ENCODE peak calls at places on chromosomes 5 and 9, in five cellular contexts. Q, G, K, A and M are unnamed samples.

GRCh38 chr9:109289186-109289585 is 31.7 kb downstream of the EPB41L4B start:
- DNase-seq in Q (no peak), G (no peak), K (no peak), A (no peak), M (no peak)

GRCh38 chr5:14302343-14302742 is 159.2 kb downstream of the TRIO start:
- DNase-seq in Q (no peak), G (no peak), K (no peak), A (no peak), M (no peak)

GRCh38 chr5:149938791-149939358 is 5.7 kb downstream of the PDE6A start:
- DNase-seq in Q (no peak), G (no peak), K (peak), A (peak), M (no peak)

GRCh38 chr9:1458503-1458902 is 408.3 kb downstream of the DMRT2 start:
- DNase-seq in Q (no peak), G (no peak), K (peak), A (no peak), M (no peak)

GRCh38 chr5:33794550-33795300 is 97.1 kb downstream of the ADAMTS12 start:
- DNase-seq in Q (no peak), G (no peak), K (peak), A (no peak), M (no peak)

GRCh38 chr5:93581738-93582414 is 857 bp upstream of the NR2F1-AS1 start:
- DNase-seq in Q (no peak), G (no peak), K (peak), A (no peak), M (no peak)

GRCh38 chr9:113624721-113625120 is 161.2 kb downstream of the RGS3 start:
- DNase-seq in Q (no peak), G (no peak), K (peak), A (peak), M (no peak)

GRCh38 chr5:178983728-178984127 is 11.4 kb downstream of the GRM6 start:
- DNase-seq in Q (no peak), G (no peak), K (no peak), A (no peak), M (no peak)

GRCh38 chr5:180808461-180809000 is 5.9 kb upstream of the MGAT1 start:
- DNase-seq in Q (no peak), G (no peak), K (no peak), A (no peak), M (no peak)

GRCh38 chr9:93209097-93209496 is 25.2 kb downstream of the WNK2 start:
- DNase-seq in Q (no peak), G (peak), K (no peak), A (no peak), M (no peak)

GRCh38 chr9:34562136-34562745 is 27.3 kb downstream of the CNTFR start:
- DNase-seq in Q (peak), G (peak), K (no peak), A (peak), M (peak)

GRCh38 chr5:133400831-133401351 is 211.4 kb downstream of the FSTL4 start:
- DNase-seq in Q (no peak), G (no peak), K (no peak), A (peak), M (no peak)

GRCh38 chr5:122311888-122312669 is at the start of gene SNCAIP:
- DNase-seq in Q (no peak), G (peak), K (peak), A (peak), M (no peak)

GRCh38 chr9:75850459-75851200 is 39.8 kb upstream of the PCSK5 start:
- DNase-seq in Q (no peak), G (no peak), K (no peak), A (no peak), M (no peak)

GRCh38 chr5:135557034-135557838 is 21.5 kb upstream of the NEUROG1 start:
- DNase-seq in Q (no peak), G (peak), K (no peak), A (no peak), M (no peak)

GRCh38 chr5:35466746-35467145 is 150.9 kb upstream of the SPEF2 start:
- DNase-seq in Q (no peak), G (no peak), K (no peak), A (no peak), M (no peak)

GRCh38 chr9:93807166-93808013 is 147.8 kb downstream of the BARX1 start:
- DNase-seq in Q (no peak), G (no peak), K (no peak), A (no peak), M (no peak)

GRCh38 chr9:68654075-68654474 is 51.0 kb upstream of the PIP5K1B start:
- DNase-seq in Q (no peak), G (no peak), K (no peak), A (no peak), M (no peak)

GRCh38 chr5:135335031-135335828 is 63.8 kb downstream of the MACROH2A1 start:
- DNase-seq in Q (no peak), G (no peak), K (peak), A (no peak), M (no peak)

GRCh38 chr9:85404911-85405580 is 336.7 kb downstream of the AGTPBP1 start:
- DNase-seq in Q (no peak), G (no peak), K (no peak), A (no peak), M (no peak)

GRCh38 chr5:170552486-170553122 is 48.8 kb downstream of the KCNIP1 start:
- DNase-seq in Q (no peak), G (peak), K (peak), A (peak), M (no peak)

GRCh38 chr9:99778308-99778707 is 43.4 kb upstream of the NR4A3 start:
- DNase-seq in Q (no peak), G (no peak), K (peak), A (no peak), M (no peak)

GRCh38 chr5:10642367-10642766 is 78.5 kb downstream of the ANKRD33B start:
- DNase-seq in Q (no peak), G (no peak), K (no peak), A (no peak), M (no peak)

GRCh38 chr9:19992556-19992955 is 203.7 kb upstream of the SLC24A2 start:
- DNase-seq in Q (no peak), G (no peak), K (peak), A (no peak), M (no peak)

GRCh38 chr5:23269981-23270380 is 237.4 kb upstream of the PRDM9 start:
- DNase-seq in Q (no peak), G (no peak), K (no peak), A (no peak), M (no peak)

GRCh38 chr5:150286820-150287219 is 2.8 kb downstream of the CAMK2A start:
- DNase-seq in Q (peak), G (peak), K (no peak), A (no peak), M (peak)

GRCh38 chr9:79768199-79768598 is 196.4 kb downstream of the TLE4 start:
- DNase-seq in Q (no peak), G (no peak), K (no peak), A (no peak), M (no peak)

GRCh38 chr5:14061106-14061505 is 82.0 kb upstream of the TRIO start:
- DNase-seq in Q (no peak), G (no peak), K (no peak), A (no peak), M (no peak)

GRCh38 chr5:172113036-172113435 is 75.0 kb downstream of the STK10 start:
- DNase-seq in Q (no peak), G (no peak), K (peak), A (no peak), M (peak)

GRCh38 chr9:91659529-91660294 is 236.1 kb upstream of the NFIL3 start:
- DNase-seq in Q (peak), G (no peak), K (peak), A (no peak), M (no peak)

GRCh38 chr5:175659546-175660248 is 1.8 kb downstream of the HRH2 start:
- DNase-seq in Q (no peak), G (no peak), K (no peak), A (no peak), M (no peak)

GRCh38 chr5:175657593-175658271 is at the start of gene HRH2:
- DNase-seq in Q (no peak), G (no peak), K (peak), A (peak), M (no peak)

GRCh38 chr5:175656966-175657365 is 905 bp upstream of the HRH2 start:
- DNase-seq in Q (no peak), G (no peak), K (no peak), A (no peak), M (no peak)

GRCh38 chr5:175655411-175655810 is 2.5 kb upstream of the HRH2 start:
- DNase-seq in Q (no peak), G (no peak), K (no peak), A (no peak), M (no peak)

DNA sequence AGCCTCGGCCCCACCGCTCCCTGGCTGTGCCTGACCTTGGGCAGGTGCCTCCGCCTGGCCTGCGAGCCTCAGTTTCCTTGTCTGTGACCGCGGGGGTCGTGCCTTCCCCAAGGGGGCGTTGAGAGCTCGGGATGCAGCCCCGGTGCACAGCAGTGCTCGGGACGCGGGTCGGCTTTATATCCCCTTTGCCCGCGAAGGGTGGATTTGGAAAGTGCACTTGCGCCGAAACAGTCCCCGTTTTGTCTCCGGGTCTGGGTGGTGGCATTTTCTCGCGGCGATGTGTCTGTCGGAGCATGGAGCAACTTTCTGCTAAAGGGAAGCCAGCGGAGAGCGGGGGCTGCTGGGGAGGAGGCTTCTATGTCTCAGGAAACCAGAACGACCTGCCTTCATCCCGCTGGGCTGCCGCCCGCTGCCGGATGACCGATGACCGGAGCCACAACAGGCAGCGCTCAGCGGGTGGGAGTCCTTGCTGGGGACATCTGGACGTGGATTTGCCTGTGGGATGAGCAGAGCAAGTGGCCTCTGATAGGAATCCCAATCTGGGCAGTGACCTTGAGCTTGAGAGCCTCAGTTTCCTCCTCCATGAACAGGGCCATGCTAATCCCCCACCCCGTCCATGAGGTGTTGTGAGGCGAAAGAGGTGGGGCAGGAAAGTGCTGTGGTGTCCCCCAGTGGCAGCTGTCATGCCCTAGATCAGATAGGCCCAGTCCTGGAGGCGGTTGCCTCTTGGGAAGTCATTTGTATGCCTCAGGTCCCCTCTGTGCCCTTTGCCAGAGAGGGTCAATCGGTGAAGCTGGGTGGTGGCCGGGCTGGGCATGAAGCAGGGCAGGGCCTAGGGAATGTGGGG is 651 bp downstream of the HRH2 start:
- DNase-seq in Q (no peak), G (no peak), K (no peak), A (peak), M (no peak)
- H3K4me3 ChIP-seq in Q (no peak), G (peak), K (peak), A (peak), M (no peak)

GRCh38 chr5:80231693-80232092 is 24.2 kb downstream of the SERINC5 start:
- DNase-seq in Q (no peak), G (no peak), K (no peak), A (no peak), M (no peak)
- H3K27ac ChIP-seq in Q (no peak), G (peak), K (peak), A (no peak), M (no peak)

DNA sequence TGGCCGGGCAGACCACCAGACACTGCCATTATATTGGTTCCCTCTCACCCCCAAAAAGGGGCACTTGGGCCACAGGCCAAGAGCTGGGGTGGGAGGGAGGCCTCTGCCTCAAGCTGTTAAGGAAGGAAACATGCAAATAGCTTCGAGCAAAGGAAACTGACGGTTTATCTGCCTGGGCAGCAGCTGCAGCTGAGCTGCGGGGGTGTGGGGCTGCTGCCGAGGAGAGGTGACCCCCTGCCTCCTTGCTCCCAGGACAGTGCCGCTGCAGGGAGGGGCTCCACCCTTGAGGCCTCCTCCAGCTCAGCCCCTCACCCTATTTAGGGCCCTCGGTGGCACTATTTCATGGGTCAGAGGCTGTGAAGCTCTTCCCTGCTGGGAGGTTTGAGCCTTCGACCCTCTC is 789 bp downstream of the DOK3 start:
- DNase-seq in Q (peak), G (peak), K (no peak), A (peak), M (peak)
- H3K4me3 ChIP-seq in Q (peak), G (peak), K (no peak), A (no peak), M (peak)

GRCh38 chr9:24381205-24381604 is 164.5 kb downstream of the IZUMO3 start:
- DNase-seq in Q (no peak), G (no peak), K (no peak), A (no peak), M (no peak)
- H3K27ac ChIP-seq in Q (no peak), G (no peak), K (no peak), A (no peak), M (no peak)

DNA sequence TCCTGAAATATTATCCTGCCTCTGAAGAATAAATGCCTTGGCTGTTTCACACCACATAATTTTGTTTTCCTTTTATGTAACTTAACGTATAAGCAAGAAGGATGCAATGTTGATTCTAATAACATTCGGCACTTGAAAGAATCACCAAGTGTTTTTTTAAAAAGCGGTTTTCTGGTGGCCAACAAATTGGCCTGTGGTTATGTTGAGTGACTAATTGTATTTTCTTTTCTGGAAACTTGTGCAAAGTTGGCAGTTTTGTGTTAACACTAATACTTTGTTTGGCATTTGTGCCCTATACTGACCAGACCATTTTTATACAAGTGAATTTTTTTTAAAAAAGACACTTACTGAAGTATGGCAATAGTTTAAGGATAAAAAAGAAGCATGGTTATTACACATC is 452.7 kb downstream of the BNC2 start:
- DNase-seq in Q (no peak), G (no peak), K (peak), A (no peak), M (no peak)
- H3K4me3 ChIP-seq in Q (no peak), G (no peak), K (peak), A (no peak), M (no peak)

GRCh38 chr5:169426674-169427250 is 125.8 kb upstream of the SLIT3 start:
- DNase-seq in Q (peak), G (no peak), K (no peak), A (no peak), M (no peak)
- H3K27ac ChIP-seq in Q (no peak), G (no peak), K (no peak), A (no peak), M (no peak)

GRCh38 chr5:9362600-9362999 is 183.3 kb downstream of the SEMA5A start:
- DNase-seq in Q (no peak), G (no peak), K (no peak), A (no peak), M (no peak)
- H3K4me3 ChIP-seq in Q (no peak), G (no peak), K (no peak), A (no peak), M (no peak)

DNA sequence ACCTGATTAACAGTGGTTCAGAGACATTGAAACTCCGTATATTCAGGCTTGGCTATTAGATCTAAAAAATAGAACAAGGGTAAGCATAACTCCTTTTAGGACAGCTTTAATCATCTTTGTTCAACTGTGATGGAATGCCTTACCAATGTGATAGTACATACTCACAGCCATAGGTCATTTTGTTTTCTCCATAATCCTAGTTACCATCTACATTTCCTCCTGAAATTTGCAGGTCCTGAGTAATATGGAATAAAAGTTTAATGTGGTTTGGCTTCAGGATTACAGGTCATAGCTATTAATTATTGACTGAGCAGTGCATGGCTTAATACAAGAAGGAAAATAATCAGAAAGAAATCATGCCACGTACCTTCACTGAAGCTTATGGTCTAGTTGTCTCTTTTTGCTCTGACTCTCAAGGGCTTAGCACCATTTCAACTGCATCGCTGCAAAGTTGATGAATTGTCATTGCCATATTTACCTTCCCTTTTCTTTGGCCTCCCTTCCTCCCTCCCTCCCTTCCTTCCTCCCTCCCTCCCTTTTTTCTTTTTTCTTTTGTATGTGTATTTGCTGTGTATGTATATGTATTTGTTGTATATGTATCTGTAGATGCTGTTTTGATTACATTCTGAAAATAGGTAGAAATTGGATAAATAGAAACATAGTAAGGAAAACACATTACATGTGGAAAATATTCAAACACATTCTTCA is 250.9 kb upstream of the ZNF608 start:
- DNase-seq in Q (no peak), G (no peak), K (peak), A (no peak), M (no peak)
- H3K27ac ChIP-seq in Q (no peak), G (no peak), K (peak), A (no peak), M (no peak)

GRCh38 chr5:138873096-138873885 is 1.8 kb downstream of the LRRTM2 start:
- DNase-seq in Q (no peak), G (no peak), K (no peak), A (no peak), M (no peak)

GRCh38 chr5:138870611-138871010 is 4.5 kb downstream of the LRRTM2 start:
- DNase-seq in Q (no peak), G (no peak), K (no peak), A (no peak), M (no peak)

GRCh38 chr5:138869038-138869437 is 6.1 kb downstream of the LRRTM2 start:
- DNase-seq in Q (no peak), G (no peak), K (no peak), A (no peak), M (no peak)

GRCh38 chr5:138867011-138867410 is 8.1 kb downstream of the LRRTM2 start:
- DNase-seq in Q (no peak), G (no peak), K (no peak), A (no peak), M (no peak)

GRCh38 chr5:138869763-138870500 is 5.2 kb downstream of the LRRTM2 start:
- DNase-seq in Q (no peak), G (no peak), K (peak), A (no peak), M (no peak)
- H3K4me3 ChIP-seq in Q (no peak), G (no peak), K (no peak), A (no peak), M (no peak)

DNA sequence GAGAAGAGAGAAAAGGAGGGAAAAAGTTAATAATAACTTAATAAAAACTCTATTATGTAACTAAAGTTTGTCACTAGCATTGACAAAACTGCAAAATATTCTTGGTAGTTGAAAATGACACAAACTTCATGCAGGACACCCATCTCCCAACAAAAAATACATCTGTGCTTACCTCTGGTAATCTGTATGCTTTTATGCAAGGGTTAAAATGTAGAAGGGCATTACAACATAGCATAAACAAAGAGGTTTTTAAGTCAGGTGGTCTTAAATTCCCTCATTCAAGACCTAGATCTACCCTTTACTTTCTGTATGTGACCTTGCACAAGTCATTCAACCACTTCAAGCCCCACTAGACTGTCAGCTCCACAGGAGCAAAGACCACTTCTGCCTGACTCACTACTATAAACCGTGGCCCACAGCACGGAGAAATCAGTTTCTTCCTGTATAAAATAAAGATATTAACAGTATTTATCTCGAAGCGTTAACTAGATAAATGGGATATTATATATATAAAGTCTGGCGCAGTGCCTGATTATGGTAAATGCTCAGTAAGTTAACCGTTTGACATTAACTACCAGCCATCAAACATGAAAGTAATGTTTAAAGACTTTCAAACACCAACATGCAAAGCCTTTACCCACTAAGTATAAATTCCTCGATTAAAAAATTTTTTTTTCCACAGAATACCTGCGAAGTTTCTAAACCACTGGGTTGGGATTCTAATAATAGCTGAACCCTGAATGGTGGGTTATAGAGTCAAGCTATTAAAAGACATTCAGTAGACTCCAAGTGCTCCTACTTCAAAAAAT is 2.0 kb downstream of the FBXL17 start:
- DNase-seq in Q (peak), G (no peak), K (peak), A (no peak), M (peak)
- H3K27ac ChIP-seq in Q (peak), G (peak), K (no peak), A (peak), M (peak)